ENCODE peak calls at places on chromosomes 7 and 10, in eight cellular contexts. H is tibial nerve, I is IMR-90, W is AG04449, B is endothelial cell, V is GM10248, J is WTC11, Y is HFF-Myc. M is an unnamed sample.

GRCh38 chr7:102208826-102209225 is 77.8 kb upstream of the SH2B2 start:
- DNase-seq in H (no peak), I (no peak), W (no peak), B (no peak), V (no peak), J (no peak), Y (no peak), M (no peak)

GRCh38 chr7:15199482-15199881 is 296.9 kb upstream of the DGKB start:
- DNase-seq in H (no peak), I (peak), W (no peak), B (no peak), V (no peak), J (no peak), Y (no peak), M (peak)

GRCh38 chr7:32513205-32513604 is 17.9 kb downstream of the AVL9 start:
- DNase-seq in H (no peak), I (no peak), W (no peak), B (no peak), V (no peak), J (no peak), Y (no peak), M (no peak)

GRCh38 chr7:100215895-100216294 is 3.9 kb upstream of the PVRIG start:
- DNase-seq in H (peak), I (peak), W (no peak), B (no peak), V (no peak), J (no peak), Y (peak), M (peak)

GRCh38 chr7:138208864-138209263 is 132.6 kb downstream of the AKR1D1 start:
- DNase-seq in H (no peak), I (no peak), W (no peak), B (no peak), V (no peak), J (no peak), Y (no peak), M (no peak)

GRCh38 chr10:11795101-11795920 is 27.8 kb upstream of the PROSER2 start:
- DNase-seq in H (no peak), I (no peak), W (no peak), B (no peak), V (no peak), J (no peak), Y (no peak), M (no peak)

GRCh38 chr7:154841731-154842331 is 161.1 kb downstream of the PAXIP1 start:
- DNase-seq in H (no peak), I (no peak), W (no peak), B (peak), V (no peak), J (no peak), Y (no peak), M (no peak)

GRCh38 chr7:34723866-34724490 is 66.0 kb downstream of the NPSR1 start:
- DNase-seq in H (no peak), I (no peak), W (no peak), B (no peak), V (no peak), J (no peak), Y (no peak), M (no peak)

GRCh38 chr10:123553810-123554430 is 112.2 kb upstream of the GPR26 start:
- DNase-seq in H (no peak), I (no peak), W (no peak), B (no peak), V (no peak), J (no peak), Y (no peak), M (no peak)

GRCh38 chr10:8677642-8678041 is 623.2 kb downstream of the GATA3 start:
- DNase-seq in H (no peak), I (no peak), W (no peak), B (no peak), V (no peak), J (no peak), Y (no peak), M (no peak)

GRCh38 chr10:74189999-74190421 is 39.0 kb downstream of the ADK start:
- DNase-seq in H (peak), I (peak), W (peak), B (no peak), V (peak), J (no peak), Y (peak), M (peak)

GRCh38 chr7:75727881-75728592 is 10.7 kb downstream of the HIP1 start:
- DNase-seq in H (no peak), I (peak), W (no peak), B (no peak), V (no peak), J (no peak), Y (no peak), M (peak)

GRCh38 chr7:84025332-84025927 is 169.2 kb downstream of the SEMA3A start:
- DNase-seq in H (no peak), I (peak), W (peak), B (no peak), V (no peak), J (no peak), Y (peak), M (peak)

GRCh38 chr7:2882111-2882510 is 38.0 kb upstream of the GNA12 start:
- DNase-seq in H (no peak), I (no peak), W (no peak), B (no peak), V (no peak), J (no peak), Y (no peak), M (no peak)

GRCh38 chr7:29197916-29198315 is 3.3 kb downstream of the CHN2 start:
- DNase-seq in H (no peak), I (no peak), W (no peak), B (no peak), V (no peak), J (no peak), Y (no peak), M (no peak)

GRCh38 chr10:51892965-51893658 is 193.7 kb upstream of the CSTF2T start:
- DNase-seq in H (no peak), I (peak), W (no peak), B (peak), V (no peak), J (peak), Y (no peak), M (no peak)

GRCh38 chr10:95837368-95837776 is 70.4 kb upstream of the CC2D2B start:
- DNase-seq in H (no peak), I (no peak), W (no peak), B (no peak), V (no peak), J (no peak), Y (no peak), M (no peak)

GRCh38 chr7:34143397-34143796 is 238.1 kb downstream of the BMPER start:
- DNase-seq in H (no peak), I (peak), W (peak), B (no peak), V (no peak), J (no peak), Y (peak), M (peak)

GRCh38 chr10:124005091-124005490 is 88.3 kb downstream of the CHST15 start:
- DNase-seq in H (no peak), I (no peak), W (no peak), B (no peak), V (no peak), J (no peak), Y (no peak), M (no peak)

GRCh38 chr10:14126697-14127440 is 203.9 kb downstream of the FRMD4A start:
- DNase-seq in H (no peak), I (peak), W (no peak), B (no peak), V (no peak), J (no peak), Y (peak), M (peak)

GRCh38 chr7:42137941-42138340 is 99.1 kb downstream of the GLI3 start:
- DNase-seq in H (no peak), I (peak), W (no peak), B (no peak), V (no peak), J (no peak), Y (no peak), M (no peak)

GRCh38 chr10:127193125-127193524 is 3.3 kb downstream of the INSYN2A start:
- DNase-seq in H (no peak), I (peak), W (peak), B (no peak), V (no peak), J (no peak), Y (no peak), M (peak)

GRCh38 chr10:100364735-100365391 is 17.8 kb downstream of the SCD start:
- DNase-seq in H (peak), I (peak), W (no peak), B (no peak), V (no peak), J (no peak), Y (peak), M (peak)

GRCh38 chr10:7480742-7481381 is 70.0 kb upstream of the SFMBT2 start:
- DNase-seq in H (no peak), I (no peak), W (no peak), B (no peak), V (no peak), J (no peak), Y (no peak), M (no peak)

GRCh38 chr7:157549612-157550299 is 213.0 kb downstream of the DNAJB6 start:
- DNase-seq in H (no peak), I (no peak), W (no peak), B (no peak), V (no peak), J (no peak), Y (no peak), M (no peak)

GRCh38 chr7:45595809-45596664 is 21.9 kb downstream of the ADCY1 start:
- DNase-seq in H (no peak), I (no peak), W (no peak), B (no peak), V (no peak), J (no peak), Y (no peak), M (no peak)

GRCh38 chr10:88525371-88526079 is 57.6 kb downstream of the RNLS start:
- DNase-seq in H (no peak), I (peak), W (no peak), B (no peak), V (no peak), J (no peak), Y (peak), M (peak)

GRCh38 chr7:128424936-128425335 is 15.2 kb upstream of the IMPDH1 start:
- DNase-seq in H (no peak), I (no peak), W (no peak), B (no peak), V (no peak), J (no peak), Y (no peak), M (no peak)

GRCh38 chr7:153406486-153406872 is 645.7 kb upstream of the DPP6 start:
- DNase-seq in H (no peak), I (no peak), W (no peak), B (no peak), V (no peak), J (no peak), Y (no peak), M (no peak)

GRCh38 chr7:2632717-2633537 is 1.1 kb downstream of the TTYH3 start:
- DNase-seq in H (peak), I (peak), W (no peak), B (peak), V (peak), J (no peak), Y (peak), M (peak)

GRCh38 chr7:7554647-7555575 is 11.8 kb upstream of the MIOS start:
- DNase-seq in H (no peak), I (no peak), W (no peak), B (no peak), V (no peak), J (no peak), Y (no peak), M (peak)

GRCh38 chr10:32237644-32238345 is 109.2 kb downstream of the EPC1 start:
- DNase-seq in H (no peak), I (peak), W (peak), B (no peak), V (no peak), J (no peak), Y (no peak), M (peak)

GRCh38 chr10:49556723-49557122 is 17.8 kb upstream of the ERCC6 start:
- DNase-seq in H (no peak), I (peak), W (no peak), B (no peak), V (no peak), J (no peak), Y (no peak), M (no peak)

GRCh38 chr7:115631782-115632181 is 398.8 kb downstream of the TFEC start:
- DNase-seq in H (no peak), I (peak), W (no peak), B (no peak), V (no peak), J (no peak), Y (no peak), M (no peak)

GRCh38 chr10:34768261-34768971 is 46.7 kb downstream of the PARD3 start:
- DNase-seq in H (no peak), I (peak), W (no peak), B (no peak), V (no peak), J (no peak), Y (no peak), M (peak)

GRCh38 chr7:64888561-64888900 is 14.5 kb upstream of the ZNF273 start:
- DNase-seq in H (no peak), I (no peak), W (no peak), B (peak), V (no peak), J (no peak), Y (no peak), M (no peak)

GRCh38 chr10:71131096-71131495 is 81.3 kb upstream of the UNC5B start:
- DNase-seq in H (no peak), I (no peak), W (no peak), B (no peak), V (peak), J (no peak), Y (no peak), M (no peak)

GRCh38 chr7:130923930-130924329 is 189.9 kb upstream of the KLF14 start:
- DNase-seq in H (no peak), I (no peak), W (no peak), B (no peak), V (no peak), J (no peak), Y (no peak), M (no peak)

GRCh38 chr10:123583639-123584418 is 82.3 kb upstream of the GPR26 start:
- DNase-seq in H (peak), I (peak), W (peak), B (peak), V (peak), J (peak), Y (peak), M (peak)

GRCh38 chr7:13309535-13309934 is 622.1 kb downstream of the ARL4A start:
- DNase-seq in H (no peak), I (no peak), W (no peak), B (no peak), V (no peak), J (no peak), Y (no peak), M (no peak)
- TF ChIP-seq CTCF in H (no peak), I (peak), W (no peak), B (no peak), V (no peak), J (no peak), Y (no peak), M (no peak)

DNA sequence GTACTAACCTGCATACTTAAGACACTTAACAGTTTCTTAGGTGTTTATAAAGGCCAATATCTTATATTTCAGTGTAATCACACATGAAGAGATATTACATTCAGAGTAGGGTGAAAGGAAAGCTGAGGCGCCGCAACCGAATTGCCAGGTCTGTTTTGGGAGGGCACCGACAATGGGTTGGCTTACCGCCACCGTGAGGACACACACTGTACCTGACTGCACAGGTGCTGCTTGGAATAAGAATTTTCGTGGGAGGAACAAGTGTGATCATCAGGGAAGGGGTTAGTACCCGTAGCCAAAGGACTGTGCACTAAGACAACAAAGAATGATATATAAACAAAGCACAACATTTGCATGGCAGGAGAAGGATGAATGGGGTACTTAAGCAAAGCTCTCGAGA is 591.8 kb downstream of the SUGCT start:
- DNase-seq in H (no peak), I (no peak), W (no peak), B (no peak), V (no peak), J (peak), Y (no peak), M (no peak)
- TF ChIP-seq CTCF in H (no peak), I (no peak), W (no peak), B (no peak), V (no peak), J (no peak), Y (no peak), M (no peak)

GRCh38 chr7:79282051-79282694 is 171.3 kb downstream of the MAGI2 start:
- DNase-seq in H (peak), I (peak), W (peak), B (no peak), V (no peak), J (no peak), Y (peak), M (peak)
- TF ChIP-seq CTCF in H (peak), I (peak), W (peak), B (no peak), V (no peak), J (no peak), Y (peak), M (peak)

GRCh38 chr10:44513592-44513991 is 128.7 kb upstream of the CXCL12 start:
- DNase-seq in H (no peak), I (peak), W (no peak), B (no peak), V (no peak), J (no peak), Y (no peak), M (peak)
- TF ChIP-seq CTCF in H (no peak), I (no peak), W (peak), B (no peak), V (no peak), J (no peak), Y (peak), M (peak)

DNA sequence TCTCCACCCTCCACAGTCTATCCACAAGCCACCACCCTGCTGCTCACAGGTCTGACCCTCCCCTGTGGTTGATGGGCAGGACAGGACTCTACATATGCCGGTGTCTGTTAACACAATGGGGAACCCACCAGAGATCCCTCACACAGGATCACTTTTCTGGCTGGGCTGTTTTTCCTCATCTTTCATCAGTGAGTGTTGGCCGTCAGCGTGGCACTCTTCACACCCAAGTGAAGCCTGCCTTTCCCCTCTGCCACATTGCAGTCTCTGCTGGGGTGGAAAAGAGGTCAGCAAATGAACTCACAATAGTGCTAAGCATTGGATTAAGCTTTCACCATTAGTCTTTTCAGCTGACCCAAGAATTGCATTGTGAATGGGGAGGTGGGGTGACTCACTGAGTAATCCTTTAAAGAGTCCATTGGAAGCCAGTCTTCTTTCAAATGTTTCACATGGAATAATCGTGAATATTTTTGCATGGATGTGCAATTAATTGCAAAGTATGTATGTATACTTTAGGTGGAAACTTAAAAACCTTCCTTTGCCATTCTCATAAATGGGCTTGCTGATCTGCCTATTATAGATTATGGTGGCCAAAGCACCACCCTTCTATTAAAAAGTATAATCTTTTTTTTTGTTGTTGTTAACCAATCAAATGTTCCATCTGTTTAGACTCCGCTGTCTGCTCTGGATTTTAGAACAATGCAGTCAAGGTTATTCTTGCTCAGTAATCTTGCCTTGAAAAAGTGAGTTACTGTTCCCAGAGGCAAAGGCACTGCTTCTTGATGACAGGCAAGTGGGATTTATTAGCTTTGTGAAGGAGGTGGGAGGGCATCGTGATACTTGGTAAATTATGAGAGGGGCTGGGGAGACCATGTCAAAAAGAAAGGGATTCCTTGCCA is 143.2 kb downstream of the KIAA1217 start:
- DNase-seq in H (no peak), I (peak), W (no peak), B (no peak), V (no peak), J (no peak), Y (no peak), M (no peak)
- TF ChIP-seq CTCF in H (no peak), I (no peak), W (no peak), B (no peak), V (no peak), J (no peak), Y (no peak), M (no peak)

DNA sequence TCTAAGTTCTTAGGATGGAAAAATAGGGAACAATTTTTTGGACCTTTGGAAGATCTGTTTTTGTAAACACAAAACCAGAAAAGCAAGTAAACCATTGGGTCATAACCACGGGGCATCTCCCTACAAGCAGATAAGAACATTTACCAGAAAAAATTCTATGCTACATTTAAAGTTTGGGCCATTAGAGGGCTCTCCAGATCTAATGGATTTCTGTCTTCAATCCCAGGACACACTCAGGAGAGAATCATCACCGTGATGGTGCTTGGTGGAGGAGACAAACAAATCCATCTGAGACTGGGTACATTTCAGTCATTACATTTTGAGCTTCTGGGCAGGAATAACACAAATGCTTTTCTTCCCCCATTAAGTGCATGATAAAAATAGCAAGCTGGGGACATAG is 178.4 kb upstream of the TARP start:
- DNase-seq in H (no peak), I (peak), W (no peak), B (no peak), V (no peak), J (no peak), Y (no peak), M (peak)
- TF ChIP-seq CTCF in H (peak), I (peak), W (peak), B (no peak), V (peak), J (no peak), Y (peak), M (peak)

DNA sequence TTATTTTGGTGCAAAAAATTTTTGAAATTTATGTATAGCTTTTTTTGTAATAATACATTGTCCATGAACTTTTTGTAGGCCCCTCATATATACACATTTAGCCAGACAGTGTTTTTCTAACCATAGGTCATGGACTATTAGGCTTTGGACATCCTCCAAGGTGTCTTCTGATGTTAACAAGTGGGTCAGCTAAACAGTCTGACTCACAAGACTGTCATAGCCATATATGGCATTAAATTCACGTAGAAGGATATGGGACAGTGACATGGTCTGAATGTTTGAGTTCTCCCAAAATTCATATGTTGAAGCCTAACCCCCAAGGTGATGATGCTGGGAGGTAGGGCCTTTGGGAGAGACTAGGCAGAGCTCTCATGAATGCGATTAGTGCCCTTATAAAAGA is 14.0 kb upstream of the NUB1 start:
- DNase-seq in H (no peak), I (peak), W (no peak), B (no peak), V (no peak), J (no peak), Y (no peak), M (no peak)
- TF ChIP-seq CTCF in H (no peak), I (no peak), W (no peak), B (no peak), V (no peak), J (no peak), Y (no peak), M (no peak)

GRCh38 chr7:105487559-105488218 is 34.4 kb downstream of the PUS7 start:
- DNase-seq in H (no peak), I (peak), W (peak), B (peak), V (peak), J (no peak), Y (peak), M (peak)
- TF ChIP-seq CTCF in H (peak), I (peak), W (no peak), B (no peak), V (peak), J (no peak), Y (peak), M (peak)

M was measured in AG10803.